ENCODE peak calls at places on chromosomes 12 and 14, in ten cellular contexts. Y, U, F, C, Z, S, M, O, V and R are unnamed samples.

GRCh38 chr12:54005531-54005852 is 3.3 kb upstream of the HOXC8 start:
- DNase-seq in Y (no peak), U (no peak), F (no peak), C (peak; percentile 80), Z (no peak), S (no peak), M (no peak), O (no peak), V (no peak), R (no peak)

GRCh38 chr14:46250113-46250703 is 401.4 kb downstream of the RPL10L start:
- DNase-seq in Y (no peak), U (peak; percentile 40), F (peak; percentile 2), C (no peak), Z (no peak), S (no peak), M (no peak), O (no peak), V (no peak), R (no peak)

GRCh38 chr12:6154730-6155459 is 30.4 kb upstream of the VWF start:
- DNase-seq in Y (no peak), U (no peak), F (no peak), C (no peak), Z (no peak), S (no peak), M (no peak), O (no peak), V (no peak), R (no peak)

GRCh38 chr12:92442782-92443181 is 260.0 kb upstream of the PLEKHG7 start:
- DNase-seq in Y (peak; percentile 51), U (peak; percentile 43), F (peak; percentile 74), C (no peak), Z (no peak), S (no peak), M (no peak), O (no peak), V (no peak), R (no peak)

GRCh38 chr12:54428050-54429013 is 9.3 kb upstream of the ITGA5 start:
- DNase-seq in Y (peak; percentile 95), U (peak; percentile 97), F (peak; percentile 77), C (peak; percentile 94), Z (no peak), S (no peak), M (no peak), O (no peak), V (no peak), R (no peak)

GRCh38 chr14:104264495-104265265 is 126.3 kb downstream of the KIF26A start:
- DNase-seq in Y (no peak), U (no peak), F (no peak), C (peak; percentile 70), Z (peak; percentile 45), S (no peak), M (peak; percentile 54), O (no peak), V (peak; percentile 60), R (no peak)

GRCh38 chr14:101022916-101023435 is 119.5 kb upstream of the RTL1 start:
- DNase-seq in Y (no peak), U (no peak), F (no peak), C (peak; percentile 30), Z (peak; percentile 25), S (no peak), M (peak; percentile 17), O (no peak), V (peak; percentile 43), R (no peak)

GRCh38 chr14:33229269-33229924 is 290.7 kb downstream of the NPAS3 start:
- DNase-seq in Y (peak; percentile 25), U (no peak), F (no peak), C (no peak), Z (no peak), S (no peak), M (no peak), O (no peak), V (no peak), R (no peak)

GRCh38 chr14:99133563-99134332 is 138.2 kb downstream of the BCL11B start:
- DNase-seq in Y (no peak), U (no peak), F (no peak), C (no peak), Z (peak; percentile 41), S (peak; percentile 42), M (no peak), O (no peak), V (peak; percentile 61), R (no peak)

GRCh38 chr14:23138173-23138535 is 19.1 kb upstream of the CEBPE start:
- DNase-seq in Y (no peak), U (no peak), F (peak; percentile 78), C (no peak), Z (no peak), S (peak; percentile 95), M (no peak), O (no peak), V (peak; percentile 1), R (no peak)

GRCh38 chr12:102601621-102602020 is 121.3 kb upstream of the IGF1 start:
- DNase-seq in Y (no peak), U (no peak), F (no peak), C (no peak), Z (no peak), S (no peak), M (no peak), O (no peak), V (no peak), R (no peak)
- H3K4me3 ChIP-seq in Y (no peak overlapping the region), U (no peak overlapping the region), F (no peak overlapping the region), C (no peak overlapping the region), Z (no peak overlapping the region), S (no peak overlapping the region), M (no peak overlapping the region), O (no peak overlapping the region), V (no peak overlapping the region), R (no peak overlapping the region)

DNA sequence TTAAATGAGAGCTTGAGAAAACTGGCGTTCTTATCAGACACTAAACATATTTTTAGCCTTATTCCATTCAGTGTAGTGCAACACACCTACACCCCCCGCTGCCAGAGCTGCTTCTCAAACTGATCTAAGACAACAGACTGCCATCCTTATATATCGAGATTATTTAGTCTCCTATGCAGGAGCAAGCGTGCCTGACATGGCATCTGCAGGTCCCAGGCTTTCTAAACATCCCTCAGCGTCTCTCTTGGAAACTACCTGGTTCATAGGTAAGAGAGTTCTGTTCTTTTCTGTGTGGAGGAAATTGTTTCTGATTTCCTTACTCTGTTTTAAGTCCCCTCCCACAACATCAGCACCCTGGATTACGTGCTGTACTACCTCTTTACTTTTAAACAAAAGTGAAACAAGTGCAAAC is 117.1 kb upstream of the PTPRB start:
- DNase-seq in Y (no peak), U (no peak), F (no peak), C (no peak), Z (no peak), S (no peak), M (no peak), O (no peak), V (no peak), R (no peak)
- H3K4me3 ChIP-seq in Y (no peak overlapping the region), U (no peak overlapping the region), F (no peak overlapping the region), C (peak overlapping the region; percentile 63), Z (no peak overlapping the region), S (no peak overlapping the region), M (no peak overlapping the region), O (no peak overlapping the region), V (no peak overlapping the region), R (no peak overlapping the region)

DNA sequence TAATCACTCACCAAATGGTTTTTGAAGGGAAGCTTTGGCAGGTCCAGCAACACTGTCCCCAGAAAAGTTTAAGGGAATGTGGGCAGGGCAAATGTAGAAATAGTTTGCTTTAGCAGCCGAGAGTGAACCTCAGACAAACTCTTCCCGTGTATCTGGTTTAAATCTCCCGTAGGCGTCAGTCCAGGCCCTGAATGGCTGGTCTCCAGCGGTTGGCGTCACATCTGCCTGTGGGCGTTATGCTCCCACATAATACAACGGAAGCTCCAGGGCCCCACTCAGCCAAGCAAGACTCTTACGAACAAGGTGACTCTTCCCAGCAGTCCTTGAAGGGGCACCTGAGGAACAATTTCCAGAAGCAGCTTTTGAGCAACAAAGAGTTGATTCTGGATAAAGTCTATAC is 942 bp downstream of the ZC2HC1C start:
- DNase-seq in Y (no peak), U (no peak), F (no peak), C (peak; percentile 80), Z (peak; percentile 83), S (no peak), M (peak; percentile 82), O (no peak), V (no peak), R (no peak)
- H3K4me3 ChIP-seq in Y (no peak overlapping the region), U (no peak overlapping the region), F (no peak overlapping the region), C (no peak overlapping the region), Z (peak overlapping the region; percentile 69), S (no peak overlapping the region), M (peak overlapping the region; percentile 75), O (no peak overlapping the region), V (no peak overlapping the region), R (no peak overlapping the region)

GRCh38 chr12:22046968-22047390 is 961 bp downstream of the CMAS start:
- DNase-seq in Y (no peak), U (no peak), F (no peak), C (no peak), Z (no peak), S (peak; percentile 5), M (no peak), O (no peak), V (no peak), R (no peak)

GRCh38 chr12:22046090-22046967 is at the start of gene CMAS:
- DNase-seq in Y (peak; percentile 25), U (peak; percentile 70), F (peak; percentile 77), C (peak; percentile 93), Z (peak; percentile 74), S (no peak), M (peak; percentile 88), O (no peak), V (peak; percentile 94), R (no peak)

GRCh38 chr12:22050078-22050477 is 4.1 kb downstream of the CMAS start:
- DNase-seq in Y (no peak), U (no peak), F (no peak), C (no peak), Z (no peak), S (no peak), M (no peak), O (no peak), V (no peak), R (no peak)

GRCh38 chr12:22048351-22049041 is 2.5 kb downstream of the CMAS start:
- DNase-seq in Y (no peak), U (no peak), F (no peak), C (no peak), Z (no peak), S (no peak), M (no peak), O (no peak), V (no peak), R (no peak)

DNA sequence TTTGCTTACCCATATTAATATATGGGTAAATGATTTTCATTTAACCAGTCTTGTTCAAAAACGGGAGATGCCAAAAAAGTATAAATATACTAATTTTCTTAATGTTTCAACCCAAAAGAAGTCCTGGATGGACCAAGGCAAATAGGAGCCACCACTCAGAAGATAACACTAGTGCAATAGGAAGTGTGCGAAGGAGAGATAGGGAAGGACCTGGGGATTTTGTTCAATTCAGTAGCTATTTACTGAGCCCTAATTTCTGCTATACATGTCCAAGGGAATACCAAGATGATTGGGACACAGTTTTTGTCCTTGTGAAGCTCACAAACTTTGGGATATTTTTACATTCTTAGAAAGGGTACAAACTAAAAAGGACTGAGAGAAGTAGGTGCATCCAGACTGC is 1.5 kb downstream of the CMAS start:
- DNase-seq in Y (no peak), U (no peak), F (no peak), C (no peak), Z (no peak), S (no peak), M (no peak), O (no peak), V (no peak), R (no peak)
- H3K4me3 ChIP-seq in Y (no peak overlapping the region), U (no peak overlapping the region), F (peak overlapping the region; percentile 90), C (no peak overlapping the region), Z (peak overlapping the region; percentile 93), S (peak overlapping the region; percentile 81), M (peak overlapping the region; percentile 78), O (no peak overlapping the region), V (no peak overlapping the region), R (no peak overlapping the region)